ENCODE peak calls at places on chromosomes 12 and 14, in ten cellular contexts. M is iPS-NIHi11; F is mucosa of gallbladder; T is RWPE1; U is substantia nigra; A is NCI-H2029; O is HEK293T; I is activated T-helper 1 cell treated with anti-CD3 and anti-CD28 coated beads, Interleukin-12 subunit alpha, Interleukin-12 subunit beta, Interleukin-2, Interleukin-4 antibody, amounts not matched to agents 30 ng/mL and 10 ng/mL and 1 ng/mL, durations not matched to agents 14 hours and 24 hours and 36 hours; R is sciatic nerve; K is effector memory CD4-positive, alpha-beta T cell. B is an unnamed sample.

GRCh38 chr12:3493225-3494049 is 2.4 kb downstream of the PRMT8 start:
- DNase-seq in M (no peak), F (no peak), T (no peak), U (no peak), A (no peak), O (no peak), I (no peak), R (no peak), K (no peak), B (no peak)

GRCh38 chr14:105616802-105617192 is 90.4 kb downstream of the TMEM121 start:
- DNase-seq in M (no peak), F (no peak), T (no peak), U (no peak), A (no peak), O (no peak), I (no peak), R (no peak), K (no peak), B (no peak)

GRCh38 chr12:130018614-130019013 is 114.8 kb upstream of the TMEM132D start:
- DNase-seq in M (no peak), F (no peak), T (no peak), U (no peak), A (no peak), O (no peak), I (no peak), R (peak), K (no peak), B (no peak)

GRCh38 chr12:9702239-9702638 is 30.7 kb downstream of the CLECL1 start:
- DNase-seq in M (no peak), F (no peak), T (no peak), U (no peak), A (no peak), O (no peak), I (peak), R (no peak), K (peak), B (no peak)

GRCh38 chr14:88421286-88421685 is 35.8 kb downstream of the SPATA7 start:
- DNase-seq in M (no peak), F (no peak), T (no peak), U (no peak), A (no peak), O (no peak), I (no peak), R (no peak), K (no peak), B (no peak)

GRCh38 chr14:22095845-22096510 is 422.4 kb upstream of the OR4E1 start:
- DNase-seq in M (no peak), F (no peak), T (no peak), U (no peak), A (no peak), O (no peak), I (no peak), R (no peak), K (no peak), B (no peak)

GRCh38 chr12:130133851-130134562 is 28.3 kb upstream of the FZD10 start:
- DNase-seq in M (no peak), F (no peak), T (no peak), U (no peak), A (no peak), O (no peak), I (no peak), R (no peak), K (no peak), B (no peak)

GRCh38 chr12:64400041-64400440 is 4.2 kb upstream of the XPOT start:
- DNase-seq in M (peak), F (no peak), T (no peak), U (peak), A (peak), O (no peak), I (no peak), R (no peak), K (peak), B (peak)

GRCh38 chr12:53328043-53328435 is 6.6 kb upstream of the AAAS start:
- DNase-seq in M (peak), F (no peak), T (no peak), U (no peak), A (no peak), O (no peak), I (no peak), R (no peak), K (no peak), B (no peak)

GRCh38 chr12:88736031-88736430 is 155.8 kb upstream of the KITLG start:
- DNase-seq in M (no peak), F (no peak), T (no peak), U (no peak), A (no peak), O (no peak), I (no peak), R (no peak), K (no peak), B (no peak)

GRCh38 chr12:131097247-131098177 is 143.8 kb downstream of the ADGRD1 start:
- DNase-seq in M (no peak), F (no peak), T (no peak), U (no peak), A (no peak), O (no peak), I (no peak), R (peak), K (no peak), B (no peak)

GRCh38 chr12:126069549-126070165 is 1004.4 kb downstream of the AACS start:
- DNase-seq in M (peak), F (peak), T (peak), U (peak), A (peak), O (peak), I (peak), R (peak), K (peak), B (peak)

GRCh38 chr12:104695453-104696148 is 238.9 kb downstream of the CHST11 start:
- DNase-seq in M (no peak), F (no peak), T (no peak), U (no peak), A (peak), O (no peak), I (peak), R (no peak), K (peak), B (peak)

GRCh38 chr14:51849095-51849494 is 11.3 kb upstream of the GNG2 start:
- DNase-seq in M (no peak), F (no peak), T (no peak), U (no peak), A (no peak), O (no peak), I (peak), R (no peak), K (no peak), B (peak)

GRCh38 chr12:71685961-71686657 is at the start of gene TMEM19:
- DNase-seq in M (peak), F (peak), T (peak), U (peak), A (peak), O (peak), I (peak), R (peak), K (peak), B (peak)

GRCh38 chr14:36702484-36702883 is 40.8 kb downstream of the PAX9 start:
- DNase-seq in M (no peak), F (no peak), T (no peak), U (no peak), A (no peak), O (no peak), I (no peak), R (no peak), K (no peak), B (no peak)

GRCh38 chr14:44339256-44339655 is 167.8 kb downstream of the FSCB start:
- DNase-seq in M (no peak), F (no peak), T (no peak), U (no peak), A (no peak), O (no peak), I (no peak), R (no peak), K (no peak), B (peak)

GRCh38 chr12:121400332-121401139 is 618 bp downstream of the RNF34 start:
- DNase-seq in M (peak), F (peak), T (peak), U (no peak), A (peak), O (peak), I (peak), R (no peak), K (peak), B (peak)

GRCh38 chr12:113413488-113413939 is 8.7 kb upstream of the SDSL start:
- DNase-seq in M (no peak), F (no peak), T (no peak), U (no peak), A (peak), O (no peak), I (no peak), R (no peak), K (no peak), B (peak)

GRCh38 chr14:70317969-70318634 is 41.4 kb downstream of the COX16 start:
- DNase-seq in M (peak), F (peak), T (peak), U (peak), A (no peak), O (peak), I (no peak), R (no peak), K (no peak), B (peak)

GRCh38 chr14:61460853-61461611 is 139.7 kb downstream of the PRKCH start:
- DNase-seq in M (no peak), F (no peak), T (peak), U (no peak), A (peak), O (no peak), I (no peak), R (no peak), K (no peak), B (peak)

GRCh38 chr12:72264548-72265175 is 7.5 kb upstream of the TRHDE start:
- DNase-seq in M (peak), F (no peak), T (no peak), U (no peak), A (no peak), O (peak), I (no peak), R (no peak), K (no peak), B (peak)

GRCh38 chr14:56117765-56118610 is at the start of gene PELI2:
- DNase-seq in M (peak), F (peak), T (no peak), U (peak), A (peak), O (peak), I (peak), R (peak), K (peak), B (peak)

B was measured in epithelial cell of esophagus.